ENCODE peak calls at places on chromosomes 4 and X, in four cellular contexts. One of them, this sample, is unnamed.
A peak's percentile ranks its signal among the peaks of the same experiment; 100 is the strongest.

GRCh38 chr4:108398326-108398725 is 222.1 kb upstream of the RPL34 start:
- DNase-seq in GM12891: no peak
- DNase-seq in GM12878: no peak
- DNase-seq in body of pancreas: no peak
- DNase-seq in this sample: no peak

GRCh38 chr4:2434420-2434819 is 15.7 kb downstream of the CFAP99 start:
- DNase-seq in body of pancreas: no peak
- DNase-seq in GM12878: no peak
- DNase-seq in GM12891: no peak
- DNase-seq in this sample: no peak

GRCh38 chr4:136927172-136927571 is 605.1 kb downstream of the PCDH18 start:
- DNase-seq in body of pancreas: peak; percentile 18
- DNase-seq in GM12891: no peak
- DNase-seq in GM12878: no peak
- DNase-seq in this sample: no peak

GRCh38 chr4:61992351-61992750 is 792.2 kb downstream of the ADGRL3 start:
- DNase-seq in body of pancreas: no peak
- DNase-seq in GM12878: no peak
- DNase-seq in GM12891: no peak
- DNase-seq in this sample: no peak

GRCh38 chr4:5705672-5706310 is 2.6 kb downstream of the EVC2 start:
- DNase-seq in GM12878: no peak
- DNase-seq in body of pancreas: peak; percentile 65
- DNase-seq in GM12891: no peak
- DNase-seq in this sample: peak; percentile 84

GRCh38 chrX:72052415-72053090 is 79.2 kb downstream of the RTL5 start:
- DNase-seq in GM12891: no peak
- DNase-seq in GM12878: no peak
- DNase-seq in body of pancreas: no peak
- DNase-seq in this sample: no peak

GRCh38 chr4:138192113-138192512 is 50.0 kb downstream of the SLC7A11 start:
- DNase-seq in body of pancreas: no peak
- DNase-seq in GM12891: no peak
- DNase-seq in GM12878: no peak
- DNase-seq in this sample: peak; percentile 18

GRCh38 chr4:15149842-15150592 is 147.7 kb downstream of the CPEB2 start:
- DNase-seq in body of pancreas: peak; percentile 62
- DNase-seq in GM12878: peak; percentile 19
- DNase-seq in GM12891: no peak
- DNase-seq in this sample: peak; percentile 92

GRCh38 chr4:133178960-133179359 is 29.9 kb downstream of the PCDH10 start:
- DNase-seq in GM12878: no peak
- DNase-seq in GM12891: no peak
- DNase-seq in body of pancreas: no peak
- DNase-seq in this sample: no peak

GRCh38 chr4:55906323-55906722 is 42.4 kb upstream of the CEP135 start:
- DNase-seq in body of pancreas: no peak
- DNase-seq in GM12878: no peak
- DNase-seq in GM12891: no peak
- DNase-seq in this sample: no peak

GRCh38 chrX:20432746-20433374 is 166.2 kb upstream of the RPS6KA3 start:
- DNase-seq in GM12878: no peak
- DNase-seq in GM12891: no peak
- DNase-seq in body of pancreas: no peak
- DNase-seq in this sample: no peak

GRCh38 chr4:40214038-40214437 is 17.2 kb downstream of the RHOH start:
- DNase-seq in body of pancreas: no peak
- DNase-seq in GM12878: no peak
- DNase-seq in GM12891: no peak
- DNase-seq in this sample: no peak

GRCh38 chr4:168830777-168831512 is 179.1 kb downstream of the CBR4 start:
- DNase-seq in GM12878: no peak
- DNase-seq in GM12891: no peak
- DNase-seq in body of pancreas: no peak
- DNase-seq in this sample: no peak

GRCh38 chr4:168831585-168831918 is 178.5 kb downstream of the CBR4 start:
- DNase-seq in GM12891: no peak
- DNase-seq in body of pancreas: no peak
- DNase-seq in GM12878: no peak
- DNase-seq in this sample: no peak

GRCh38 chr4:168831919-168832745 is 177.9 kb downstream of the CBR4 start:
- DNase-seq in GM12891: peak; percentile 63
- DNase-seq in GM12878: no peak
- DNase-seq in body of pancreas: peak; percentile 84
- DNase-seq in this sample: peak; percentile 75

GRCh38 chr4:168835880-168836454 is 174.1 kb downstream of the CBR4 start:
- DNase-seq in GM12891: no peak
- DNase-seq in body of pancreas: no peak
- DNase-seq in GM12878: no peak
- DNase-seq in this sample: no peak

GRCh38 chr4:168832746-168833575 is 177.1 kb downstream of the CBR4 start:
- DNase-seq in GM12878: no peak
- DNase-seq in GM12891: peak; percentile 10
- DNase-seq in body of pancreas: peak; percentile 25
- DNase-seq in this sample: no peak
- TF ChIP-seq POLR2A in GM12878: no peak
- TF ChIP-seq POLR2A in GM12891: no peak
- TF ChIP-seq POLR2A in body of pancreas: no peak
- TF ChIP-seq POLR2A in this sample: no peak

DNA sequence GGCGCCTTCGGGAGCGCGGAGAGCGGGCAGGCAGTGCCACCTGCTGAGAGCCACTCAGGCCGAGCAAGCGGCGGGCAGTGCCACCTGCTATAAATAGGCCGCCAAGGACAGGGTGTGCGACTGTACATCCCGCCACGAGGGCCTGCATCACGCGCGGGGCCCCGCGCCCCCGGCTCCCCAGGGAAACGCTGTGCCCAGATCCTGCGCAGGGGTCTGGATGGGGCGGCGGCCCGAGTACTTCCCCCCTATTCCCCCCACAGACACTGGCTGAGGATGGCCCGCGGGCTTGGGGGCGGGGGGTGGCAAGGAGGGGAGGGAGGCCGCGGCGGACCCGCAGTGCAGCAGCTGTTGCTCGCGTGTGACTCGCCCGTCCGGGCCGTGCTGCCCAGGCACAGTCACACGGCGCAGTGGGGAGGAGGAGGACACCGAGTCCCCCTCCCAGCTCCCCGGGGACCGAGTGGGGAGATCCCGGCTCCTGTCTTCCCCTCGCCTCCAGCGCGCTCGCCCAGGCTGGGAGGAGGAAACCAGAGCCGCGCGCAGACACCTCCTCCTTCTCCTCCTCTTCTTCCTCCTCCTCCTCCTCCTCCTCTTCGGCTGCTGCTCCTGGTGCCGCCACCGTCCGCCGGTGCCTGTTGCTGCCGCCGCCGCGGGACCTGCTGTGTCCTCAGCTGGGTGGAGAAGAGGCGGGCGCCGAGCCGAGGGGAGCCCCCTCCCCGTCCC is at the start of gene TBC1D1:
- DNase-seq in GM12878: no peak
- DNase-seq in body of pancreas: peak; percentile 83
- DNase-seq in GM12891: peak; percentile 48
- DNase-seq in this sample: no peak
- TF ChIP-seq POLR2A in GM12878: peak; percentile 68
- TF ChIP-seq POLR2A in body of pancreas: no peak
- TF ChIP-seq POLR2A in GM12891: no peak
- TF ChIP-seq POLR2A in this sample: no peak

GRCh38 chrX:41322821-41323603 is 10.9 kb upstream of the DDX3X start:
- DNase-seq in body of pancreas: no peak
- DNase-seq in GM12891: no peak
- DNase-seq in GM12878: no peak
- DNase-seq in this sample: no peak
- TF ChIP-seq POLR2A in body of pancreas: no peak
- TF ChIP-seq POLR2A in GM12891: no peak
- TF ChIP-seq POLR2A in GM12878: no peak
- TF ChIP-seq POLR2A in this sample: no peak

DNA sequence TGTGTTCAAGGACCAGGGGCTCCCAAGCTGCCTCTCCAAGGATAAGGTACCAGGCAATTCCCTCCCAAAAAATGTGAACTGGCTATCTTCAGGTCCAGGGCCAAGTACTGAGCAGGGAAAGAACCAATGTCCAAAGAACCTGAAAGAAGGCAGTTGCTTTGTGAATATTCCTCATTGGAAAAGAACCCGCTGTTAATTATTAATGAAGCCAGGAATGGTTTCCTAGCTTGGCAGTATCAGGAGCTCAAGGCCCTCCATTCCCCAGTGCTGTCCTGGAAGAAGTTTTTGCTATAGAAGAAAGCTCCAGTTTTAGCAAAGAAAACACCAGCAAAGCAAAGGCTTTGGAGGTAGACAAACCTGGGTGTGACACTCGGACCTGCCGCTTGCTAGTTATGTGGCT is 130.0 kb upstream of the MBNL3 start:
- DNase-seq in GM12891: no peak
- DNase-seq in body of pancreas: no peak
- DNase-seq in GM12878: no peak
- DNase-seq in this sample: no peak
- TF ChIP-seq POLR2A in GM12891: no peak
- TF ChIP-seq POLR2A in body of pancreas: no peak
- TF ChIP-seq POLR2A in GM12878: no peak
- TF ChIP-seq POLR2A in this sample: no peak

GRCh38 chrX:75154871-75155270 is 1.2 kb downstream of the ABCB7 start:
- DNase-seq in GM12878: no peak
- DNase-seq in GM12891: no peak
- DNase-seq in body of pancreas: no peak
- DNase-seq in this sample: no peak

GRCh38 chrX:75156537-75156945 is 458 bp upstream of the ABCB7 start:
- DNase-seq in GM12878: no peak
- DNase-seq in body of pancreas: no peak
- DNase-seq in GM12891: no peak
- DNase-seq in this sample: peak; percentile 53

GRCh38 chrX:75158054-75158453 is 2.0 kb upstream of the ABCB7 start:
- DNase-seq in GM12891: no peak
- DNase-seq in body of pancreas: no peak
- DNase-seq in GM12878: no peak
- DNase-seq in this sample: no peak

GRCh38 chrX:75155454-75155829 is 641 bp downstream of the ABCB7 start:
- DNase-seq in GM12891: no peak
- DNase-seq in body of pancreas: no peak
- DNase-seq in GM12878: no peak
- DNase-seq in this sample: peak; percentile 89

GRCh38 chrX:75155830-75156525 is at the start of gene ABCB7:
- DNase-seq in GM12878: peak; percentile 34
- DNase-seq in GM12891: peak; percentile 18
- DNase-seq in body of pancreas: peak; percentile 77
- DNase-seq in this sample: peak; percentile 83
- TF ChIP-seq POLR2A in GM12878: peak; percentile 84
- TF ChIP-seq POLR2A in GM12891: peak; percentile 55
- TF ChIP-seq POLR2A in body of pancreas: peak; percentile 58
- TF ChIP-seq POLR2A in this sample: peak; percentile 69

DNA sequence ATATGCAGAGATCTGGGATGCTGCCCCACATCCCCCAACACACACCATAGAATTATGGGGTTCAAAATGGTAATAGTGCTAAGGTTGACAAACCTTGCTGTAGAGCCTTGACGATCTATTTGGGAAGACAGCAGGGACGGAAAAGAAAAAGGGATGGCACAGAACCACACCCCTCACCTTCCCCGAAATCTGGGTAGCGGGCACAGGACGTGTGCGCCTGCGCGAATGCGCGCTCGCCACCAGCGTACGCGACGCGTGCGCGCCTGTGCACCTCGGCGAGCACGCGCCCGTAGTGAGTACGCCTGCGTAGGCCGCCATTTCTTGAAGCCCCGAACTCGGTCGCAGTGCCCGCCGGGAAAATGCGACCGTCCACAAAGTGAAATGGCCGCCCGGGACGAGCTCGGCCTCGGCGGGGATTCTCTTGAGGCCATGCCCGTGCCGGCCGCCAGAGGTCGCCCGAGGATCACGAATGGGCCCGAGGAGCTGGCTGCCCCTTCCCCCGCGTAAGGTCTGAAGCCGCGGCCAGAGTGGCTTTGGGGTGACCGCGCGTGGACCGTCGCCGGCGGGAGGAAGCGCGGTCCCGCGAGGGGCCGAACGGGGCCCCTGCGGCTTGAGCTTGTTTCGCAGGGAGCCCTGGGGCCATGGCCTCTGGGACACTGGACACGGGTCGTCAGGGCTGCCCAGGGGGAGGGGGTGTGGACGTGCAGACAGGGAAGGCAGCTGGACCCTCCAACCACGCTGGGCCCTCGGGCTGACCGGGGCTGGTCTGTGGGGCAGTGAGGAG is 43.7 kb downstream of the ZNF185 start:
- DNase-seq in GM12878: peak; percentile 69
- DNase-seq in body of pancreas: peak; percentile 91
- DNase-seq in GM12891: peak; percentile 87
- DNase-seq in this sample: peak; percentile 94
- TF ChIP-seq POLR2A in GM12878: peak; percentile 64
- TF ChIP-seq POLR2A in body of pancreas: peak; percentile 30
- TF ChIP-seq POLR2A in GM12891: peak; percentile 37
- TF ChIP-seq POLR2A in this sample: no peak

GRCh38 chr4:7347981-7348380 is 86.7 kb downstream of the PSAPL1 start:
- DNase-seq in body of pancreas: no peak
- DNase-seq in GM12891: no peak
- DNase-seq in GM12878: no peak
- DNase-seq in this sample: no peak
- TF ChIP-seq POLR2A in body of pancreas: no peak
- TF ChIP-seq POLR2A in GM12891: no peak
- TF ChIP-seq POLR2A in GM12878: no peak
- TF ChIP-seq POLR2A in this sample: no peak

This sample was measured in erythroblast.